ENCODE peak calls at places on chromosomes 13 and 19, in five cellular contexts. Z is neural progenitor cell, M is body of pancreas, T is MM.1S, Q is heart right ventricle. L is an unnamed sample.

GRCh38 chr13:94362411-94362909 is 117.0 kb downstream of the DCT start:
- DNase-seq in Z (peak; percentile 84), M (peak; percentile 66), T (peak; percentile 78), Q (no peak), L (peak; percentile 81)

GRCh38 chr19:33407716-33408115 is 34.2 kb downstream of the CEBPG start:
- DNase-seq in Z (no peak), M (no peak), T (no peak), Q (no peak), L (no peak)

GRCh38 chr13:53310786-53311185 is 282.2 kb downstream of the OLFM4 start:
- DNase-seq in Z (peak; percentile 15), M (no peak), T (no peak), Q (no peak), L (no peak)

GRCh38 chr19:42129399-42130253 is 2.6 kb downstream of the POU2F2 start:
- DNase-seq in Z (no peak), M (no peak), T (peak; percentile 70), Q (peak; percentile 25), L (no peak)

GRCh38 chr13:19927117-19927734 is 31.3 kb upstream of the ZMYM2 start:
- DNase-seq in Z (peak; percentile 22), M (no peak), T (peak; percentile 28), Q (no peak), L (no peak)

GRCh38 chr13:74135306-74136088 is 1.3 kb upstream of the KLF12 start:
- DNase-seq in Z (peak; percentile 93), M (peak; percentile 47), T (peak; percentile 74), Q (peak; percentile 83), L (peak; percentile 63)

GRCh38 chr13:35917252-35917941 is 213.8 kb downstream of the DCLK1 start:
- DNase-seq in Z (no peak), M (no peak), T (peak; percentile 70), Q (no peak), L (no peak)

GRCh38 chr13:41848435-41849255 is 112.3 kb downstream of the VWA8 start:
- DNase-seq in Z (no peak), M (no peak), T (no peak), Q (no peak), L (no peak)

GRCh38 chr13:98297043-98297442 is 120.0 kb upstream of the RNF113B start:
- DNase-seq in Z (no peak), M (no peak), T (no peak), Q (no peak), L (no peak)

GRCh38 chr13:86906458-86906857 is 764.7 kb upstream of the SLITRK5 start:
- DNase-seq in Z (no peak), M (no peak), T (no peak), Q (no peak), L (no peak)

GRCh38 chr13:113638173-113638746 is 19.7 kb downstream of the ATP4B start:
- DNase-seq in Z (no peak), M (no peak), T (no peak), Q (no peak), L (no peak)

GRCh38 chr19:10419646-10420443 is 493 bp upstream of the PDE4A start:
- DNase-seq in Z (peak; percentile 95), M (no peak), T (peak; percentile 93), Q (no peak), L (no peak)

GRCh38 chr19:32201661-32202060 is 143.7 kb upstream of the ZNF507 start:
- DNase-seq in Z (peak; percentile 21), M (no peak), T (no peak), Q (no peak), L (no peak)

GRCh38 chr19:50458396-50459066 is 17.8 kb upstream of the EMC10 start:
- DNase-seq in Z (no peak), M (no peak), T (no peak), Q (no peak), L (no peak)

GRCh38 chr13:30061217-30061616 is 210.8 kb upstream of the UBL3 start:
- DNase-seq in Z (no peak), M (no peak), T (no peak), Q (no peak), L (no peak)

GRCh38 chr13:52779028-52779612 is 39.5 kb upstream of the CNMD start:
- DNase-seq in Z (peak; percentile 62), M (no peak), T (no peak), Q (no peak), L (no peak)

GRCh38 chr13:114249062-114249461 is 14.4 kb downstream of the CDC16 start:
- DNase-seq in Z (no peak), M (no peak), T (no peak), Q (no peak), L (no peak)

GRCh38 chr13:39855236-39855635 is 199.8 kb downstream of the COG6 start:
- DNase-seq in Z (no peak), M (no peak), T (no peak), Q (no peak), L (no peak)

GRCh38 chr13:90999401-90999800 is 348.1 kb upstream of the MIR17HG start:
- DNase-seq in Z (no peak), M (no peak), T (no peak), Q (no peak), L (no peak)

GRCh38 chr13:25291691-25292090 is 4.4 kb upstream of the MTMR6 start:
- DNase-seq in Z (no peak), M (no peak), T (no peak), Q (no peak), L (no peak)

GRCh38 chr19:45391346-45391745 is 13.5 kb downstream of the PPP1R13L start:
- DNase-seq in Z (peak; percentile 40), M (no peak), T (no peak), Q (no peak), L (no peak)

GRCh38 chr19:34480491-34480890 is 1.1 kb upstream of the WTIP start:
- DNase-seq in Z (no peak), M (no peak), T (no peak), Q (no peak), L (no peak)

GRCh38 chr13:113802090-113802531 is 43.1 kb downstream of the TMEM255B start:
- DNase-seq in Z (peak; percentile 67), M (no peak), T (peak; percentile 30), Q (peak; percentile 46), L (no peak)

GRCh38 chr19:10747674-10748073 is 29.8 kb downstream of the DNM2 start:
- DNase-seq in Z (no peak), M (no peak), T (no peak), Q (no peak), L (no peak)

GRCh38 chr13:76024151-76024550 is 388.0 kb downstream of the LMO7 start:
- DNase-seq in Z (no peak), M (no peak), T (no peak), Q (no peak), L (no peak)

GRCh38 chr13:20673711-20674110 is 29.8 kb upstream of the IL17D start:
- DNase-seq in Z (no peak), M (no peak), T (no peak), Q (no peak), L (no peak)

GRCh38 chr19:43462887-43463380 is 2.5 kb downstream of the LYPD3 start:
- DNase-seq in Z (no peak), M (no peak), T (no peak), Q (no peak), L (no peak)

GRCh38 chr19:43464089-43464775 is 1.2 kb downstream of the LYPD3 start:
- DNase-seq in Z (peak; percentile 84), M (peak; percentile 66), T (peak; percentile 51), Q (peak; percentile 80), L (no peak)

GRCh38 chr19:43461303-43461702 is 4.1 kb downstream of the LYPD3 start:
- DNase-seq in Z (no peak), M (no peak), T (no peak), Q (no peak), L (no peak)

GRCh38 chr19:43463381-43464088 is 1.9 kb downstream of the LYPD3 start:
- DNase-seq in Z (peak; percentile 97), M (peak; percentile 98), T (peak; percentile 94), Q (peak; percentile 99), L (peak; percentile 96)

DNA sequence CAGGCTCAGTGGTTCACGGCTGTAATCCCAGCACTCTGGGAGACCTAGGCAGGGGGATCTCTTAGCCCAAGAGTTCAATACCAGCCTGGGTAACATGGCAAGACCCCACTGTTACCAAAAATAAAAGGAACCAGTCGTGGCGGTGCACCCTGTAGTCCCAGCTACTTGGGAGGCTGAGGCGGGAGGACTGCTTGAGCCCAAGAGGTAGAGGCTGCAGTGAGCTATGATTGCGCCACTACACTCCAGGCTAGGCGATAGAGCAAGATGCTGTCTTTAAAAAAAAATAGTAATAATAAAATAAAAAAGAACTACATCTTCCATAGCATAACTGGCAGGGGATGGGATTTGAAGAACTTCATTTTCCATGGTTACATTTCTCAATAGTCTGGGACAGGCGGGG is 3.0 kb downstream of the LYPD3 start:
- DNase-seq in Z (no peak), M (no peak), T (no peak), Q (no peak), L (no peak)
- H3K4me3 ChIP-seq in Z (no peak overlapping the region), M (no peak overlapping the region), T (no peak overlapping the region), Q (no peak overlapping the region), L (no peak overlapping the region)

GRCh38 chr13:37484056-37484455 is 114.5 kb downstream of the POSTN start:
- DNase-seq in Z (no peak), M (no peak), T (no peak), Q (no peak), L (no peak)
- H3K4me1 ChIP-seq in Z (no peaks in the 10 kb centered on the region), M (no peaks in the 10 kb centered on the region), T (no peaks in the 10 kb centered on the region), Q (no peaks in the 10 kb centered on the region), L (no peaks in the 10 kb centered on the region)

GRCh38 chr19:6273701-6274601 is 5.8 kb downstream of the MLLT1 start:
- DNase-seq in Z (no peak), M (peak; percentile 88), T (no peak), Q (peak; percentile 80), L (peak; percentile 97)
- H3K4me3 ChIP-seq in Z (no peak overlapping the region), M (no peak overlapping the region), T (no peak overlapping the region), Q (peak overlapping the region; percentile 43), L (peak overlapping the region; percentile 24)

GRCh38 chr13:51588406-51588949 is 4.2 kb downstream of the WDFY2 start:
- DNase-seq in Z (peak; percentile 8), M (no peak), T (no peak), Q (no peak), L (no peak)

GRCh38 chr13:51590966-51591627 is 6.8 kb downstream of the WDFY2 start:
- DNase-seq in Z (no peak), M (peak; percentile 50), T (no peak), Q (no peak), L (no peak)

GRCh38 chr13:51587372-51587771 is 3.1 kb downstream of the WDFY2 start:
- DNase-seq in Z (no peak), M (no peak), T (no peak), Q (no peak), L (no peak)

GRCh38 chr13:51589793-51590192 is 5.5 kb downstream of the WDFY2 start:
- DNase-seq in Z (no peak), M (no peak), T (no peak), Q (no peak), L (no peak)

GRCh38 chr13:51590231-51590630 is 6.0 kb downstream of the WDFY2 start:
- DNase-seq in Z (no peak), M (no peak), T (no peak), Q (no peak), L (no peak)
- H3K4me1 ChIP-seq in Z (peaks cover 61% of the 10 kb centered on the region), M (peaks cover 88% of the 10 kb centered on the region), T (peaks cover 7% of the 10 kb centered on the region), Q (peaks cover 20% of the 10 kb centered on the region), L (peaks cover 30% of the 10 kb centered on the region)

GRCh38 chr13:33015791-33016323 is 366 bp upstream of the KL start:
- DNase-seq in Z (peak; percentile 45), M (peak; percentile 18), T (no peak), Q (peak; percentile 34), L (no peak)
- H3K4me3 ChIP-seq in Z (peak overlapping the region; percentile 39), M (no peak overlapping the region), T (no peak overlapping the region), Q (peak overlapping the region; percentile 64), L (peak overlapping the region; percentile 37)

GRCh38 chr19:5166262-5166661 is 174.3 kb downstream of the PTPRS start:
- DNase-seq in Z (no peak), M (no peak), T (no peak), Q (no peak), L (no peak)
- H3K4me1 ChIP-seq in Z (peaks cover 21% of the 10 kb centered on the region), M (peaks cover 18% of the 10 kb centered on the region), T (no peaks in the 10 kb centered on the region), Q (no peaks in the 10 kb centered on the region), L (no peaks in the 10 kb centered on the region)

GRCh38 chr13:110610955-110611595 is 4.3 kb upstream of the NAXD start:
- DNase-seq in Z (no peak), M (no peak), T (peak; percentile 27), Q (no peak), L (no peak)
- H3K4me3 ChIP-seq in Z (no peak overlapping the region), M (no peak overlapping the region), T (peak overlapping the region; percentile 42), Q (no peak overlapping the region), L (no peak overlapping the region)

L was measured in right atrium auricular region.